ENCODE peak calls at places on chromosomes 12 and 14, in six cellular contexts. One of them, this sample, is unnamed.

GRCh38 chr14:96916751-96917150 is 119.6 kb downstream of the VRK1 start:
- DNase-seq in ovary: no peak
- DNase-seq in foreskin fibroblast: no peak
- DNase-seq in cardiac fibroblast: no peak
- DNase-seq in AG04450: no peak
- DNase-seq in fibroblast of pulmonary artery: no peak
- DNase-seq in this sample: no peak

GRCh38 chr14:94129111-94129757 is at the start of gene IFI27L2:
- DNase-seq in ovary: peak
- DNase-seq in foreskin fibroblast: peak
- DNase-seq in cardiac fibroblast: peak
- DNase-seq in AG04450: peak
- DNase-seq in fibroblast of pulmonary artery: peak
- DNase-seq in this sample: peak

GRCh38 chr12:12927211-12928079 is 24.5 kb downstream of the GPRC5D start:
- DNase-seq in ovary: peak
- DNase-seq in foreskin fibroblast: no peak
- DNase-seq in cardiac fibroblast: peak
- DNase-seq in AG04450: peak
- DNase-seq in fibroblast of pulmonary artery: peak
- DNase-seq in this sample: peak

GRCh38 chr12:91211869-91212268 is 29.3 kb upstream of the DCN start:
- DNase-seq in ovary: no peak
- DNase-seq in foreskin fibroblast: no peak
- DNase-seq in cardiac fibroblast: no peak
- DNase-seq in AG04450: no peak
- DNase-seq in fibroblast of pulmonary artery: no peak
- DNase-seq in this sample: no peak

GRCh38 chr12:10673660-10674384 is at the start of gene STYK1:
- DNase-seq in ovary: peak
- DNase-seq in foreskin fibroblast: peak
- DNase-seq in cardiac fibroblast: peak
- DNase-seq in AG04450: no peak
- DNase-seq in fibroblast of pulmonary artery: peak
- DNase-seq in this sample: peak

GRCh38 chr12:50222275-50222783 is 55.2 kb upstream of the CERS5 start:
- DNase-seq in ovary: peak
- DNase-seq in foreskin fibroblast: peak
- DNase-seq in cardiac fibroblast: peak
- DNase-seq in AG04450: peak
- DNase-seq in fibroblast of pulmonary artery: peak
- DNase-seq in this sample: peak

GRCh38 chr12:5432011-5432400 is at the start of gene NTF3:
- DNase-seq in ovary: peak
- DNase-seq in foreskin fibroblast: no peak
- DNase-seq in cardiac fibroblast: peak
- DNase-seq in AG04450: peak
- DNase-seq in fibroblast of pulmonary artery: peak
- DNase-seq in this sample: peak

GRCh38 chr12:63845726-63846125 is 1.2 kb downstream of the SRGAP1 start:
- DNase-seq in ovary: no peak
- DNase-seq in foreskin fibroblast: peak
- DNase-seq in cardiac fibroblast: peak
- DNase-seq in AG04450: no peak
- DNase-seq in fibroblast of pulmonary artery: peak
- DNase-seq in this sample: peak

GRCh38 chr14:75554482-75554881 is 23.9 kb upstream of the FLVCR2 start:
- DNase-seq in ovary: no peak
- DNase-seq in foreskin fibroblast: peak
- DNase-seq in cardiac fibroblast: peak
- DNase-seq in AG04450: no peak
- DNase-seq in fibroblast of pulmonary artery: no peak
- DNase-seq in this sample: peak

GRCh38 chr14:49895480-49895879 is 2.6 kb downstream of the ARF6 start:
- DNase-seq in ovary: no peak
- DNase-seq in foreskin fibroblast: no peak
- DNase-seq in cardiac fibroblast: no peak
- DNase-seq in AG04450: no peak
- DNase-seq in fibroblast of pulmonary artery: no peak
- DNase-seq in this sample: no peak

GRCh38 chr12:107138990-107139389 is 45.6 kb upstream of the CRY1 start:
- DNase-seq in ovary: no peak
- DNase-seq in foreskin fibroblast: no peak
- DNase-seq in cardiac fibroblast: no peak
- DNase-seq in AG04450: no peak
- DNase-seq in fibroblast of pulmonary artery: no peak
- DNase-seq in this sample: no peak

GRCh38 chr12:20262131-20262530 is 106.2 kb upstream of the PDE3A start:
- DNase-seq in ovary: no peak
- DNase-seq in foreskin fibroblast: no peak
- DNase-seq in cardiac fibroblast: no peak
- DNase-seq in AG04450: no peak
- DNase-seq in fibroblast of pulmonary artery: no peak
- DNase-seq in this sample: no peak

GRCh38 chr12:28051516-28052456 is 79.3 kb upstream of the PTHLH start:
- DNase-seq in ovary: no peak
- DNase-seq in foreskin fibroblast: peak
- DNase-seq in cardiac fibroblast: peak
- DNase-seq in AG04450: no peak
- DNase-seq in fibroblast of pulmonary artery: peak
- DNase-seq in this sample: peak

GRCh38 chr12:27305673-27306504 is 26.7 kb upstream of the BMAL2 start:
- DNase-seq in ovary: no peak
- DNase-seq in foreskin fibroblast: no peak
- DNase-seq in cardiac fibroblast: peak
- DNase-seq in AG04450: no peak
- DNase-seq in fibroblast of pulmonary artery: peak
- DNase-seq in this sample: peak

GRCh38 chr14:96189288-96189711 is 15.3 kb upstream of the BDKRB2 start:
- DNase-seq in ovary: no peak
- DNase-seq in foreskin fibroblast: peak
- DNase-seq in cardiac fibroblast: peak
- DNase-seq in AG04450: peak
- DNase-seq in fibroblast of pulmonary artery: peak
- DNase-seq in this sample: peak

GRCh38 chr14:76715927-76716200 is 45.4 kb upstream of the VASH1 start:
- DNase-seq in ovary: no peak
- DNase-seq in foreskin fibroblast: no peak
- DNase-seq in cardiac fibroblast: no peak
- DNase-seq in AG04450: no peak
- DNase-seq in fibroblast of pulmonary artery: no peak
- DNase-seq in this sample: no peak

GRCh38 chr12:111224196-111225066 is 144.5 kb downstream of the PHETA1 start:
- DNase-seq in ovary: no peak
- DNase-seq in foreskin fibroblast: no peak
- DNase-seq in cardiac fibroblast: no peak
- DNase-seq in AG04450: no peak
- DNase-seq in fibroblast of pulmonary artery: no peak
- DNase-seq in this sample: no peak

GRCh38 chr12:51262758-51263177 is 7.4 kb downstream of the SMAGP start:
- DNase-seq in ovary: peak
- DNase-seq in foreskin fibroblast: peak
- DNase-seq in cardiac fibroblast: peak
- DNase-seq in AG04450: no peak
- DNase-seq in fibroblast of pulmonary artery: peak
- DNase-seq in this sample: peak

GRCh38 chr12:9758119-9758518 is 2.6 kb downstream of the CD69 start:
- DNase-seq in ovary: no peak
- DNase-seq in foreskin fibroblast: no peak
- DNase-seq in cardiac fibroblast: no peak
- DNase-seq in AG04450: no peak
- DNase-seq in fibroblast of pulmonary artery: no peak
- DNase-seq in this sample: no peak

GRCh38 chr12:59660148-59660547 is 64.3 kb downstream of the SLC16A7 start:
- DNase-seq in ovary: no peak
- DNase-seq in foreskin fibroblast: no peak
- DNase-seq in cardiac fibroblast: no peak
- DNase-seq in AG04450: no peak
- DNase-seq in fibroblast of pulmonary artery: no peak
- DNase-seq in this sample: no peak

GRCh38 chr14:53608369-53608768 is 348.3 kb downstream of the BMP4 start:
- DNase-seq in ovary: no peak
- DNase-seq in foreskin fibroblast: no peak
- DNase-seq in cardiac fibroblast: no peak
- DNase-seq in AG04450: no peak
- DNase-seq in fibroblast of pulmonary artery: no peak
- DNase-seq in this sample: no peak

GRCh38 chr12:108701779-108702435 is 29.4 kb downstream of the CORO1C start:
- DNase-seq in ovary: no peak
- DNase-seq in foreskin fibroblast: no peak
- DNase-seq in cardiac fibroblast: peak
- DNase-seq in AG04450: no peak
- DNase-seq in fibroblast of pulmonary artery: peak
- DNase-seq in this sample: peak

GRCh38 chr12:108697905-108698304 is 33.4 kb downstream of the CORO1C start:
- DNase-seq in ovary: no peak
- DNase-seq in foreskin fibroblast: no peak
- DNase-seq in cardiac fibroblast: no peak
- DNase-seq in AG04450: no peak
- DNase-seq in fibroblast of pulmonary artery: no peak
- DNase-seq in this sample: no peak

GRCh38 chr12:108699955-108700563 is 31.3 kb downstream of the CORO1C start:
- DNase-seq in ovary: no peak
- DNase-seq in foreskin fibroblast: no peak
- DNase-seq in cardiac fibroblast: peak
- DNase-seq in AG04450: no peak
- DNase-seq in fibroblast of pulmonary artery: peak
- DNase-seq in this sample: peak

GRCh38 chr12:108702534-108702933 is 28.8 kb downstream of the CORO1C start:
- DNase-seq in ovary: no peak
- DNase-seq in foreskin fibroblast: no peak
- DNase-seq in cardiac fibroblast: no peak
- DNase-seq in AG04450: no peak
- DNase-seq in fibroblast of pulmonary artery: no peak
- DNase-seq in this sample: no peak

GRCh38 chr12:108700833-108701450 is 30.4 kb downstream of the CORO1C start:
- DNase-seq in ovary: no peak
- DNase-seq in foreskin fibroblast: no peak
- DNase-seq in cardiac fibroblast: no peak
- DNase-seq in AG04450: no peak
- DNase-seq in fibroblast of pulmonary artery: peak
- DNase-seq in this sample: no peak
- H3K4me3 ChIP-seq in ovary: no peak
- H3K4me3 ChIP-seq in foreskin fibroblast: no peak
- H3K4me3 ChIP-seq in cardiac fibroblast: no peak
- H3K4me3 ChIP-seq in AG04450: no peak
- H3K4me3 ChIP-seq in fibroblast of pulmonary artery: no peak
- H3K4me3 ChIP-seq in this sample: no peak

GRCh38 chr14:23633160-23633701 is 2.9 kb upstream of the DHRS2 start:
- DNase-seq in ovary: no peak
- DNase-seq in foreskin fibroblast: no peak
- DNase-seq in cardiac fibroblast: no peak
- DNase-seq in AG04450: no peak
- DNase-seq in fibroblast of pulmonary artery: no peak
- DNase-seq in this sample: peak
- TF ChIP-seq CTCF in ovary: no peak
- TF ChIP-seq CTCF in foreskin fibroblast: no peak
- TF ChIP-seq CTCF in cardiac fibroblast: no peak
- TF ChIP-seq CTCF in AG04450: no peak
- TF ChIP-seq CTCF in fibroblast of pulmonary artery: no peak
- TF ChIP-seq CTCF in this sample: peak

DNA sequence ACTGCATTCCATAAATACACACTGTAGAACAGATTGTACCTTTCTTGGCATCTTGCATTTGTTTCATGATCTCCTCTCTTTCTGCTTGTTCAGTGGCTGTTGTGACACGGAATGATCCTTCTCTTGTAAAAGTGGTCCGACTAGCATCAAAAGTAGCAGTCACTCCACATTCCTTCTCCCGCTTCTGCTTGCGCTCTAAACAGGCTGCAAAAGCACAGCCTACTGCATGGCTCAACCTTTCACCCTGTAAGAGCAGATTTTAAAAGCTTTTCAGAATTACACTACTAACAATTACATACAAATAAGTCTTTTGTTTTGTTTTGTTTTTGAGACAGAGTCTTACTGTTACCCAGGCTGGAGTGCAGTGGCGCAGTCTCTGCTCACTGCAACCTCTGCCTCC is 49.8 kb downstream of the PAPLN start:
- DNase-seq in ovary: no peak
- DNase-seq in foreskin fibroblast: no peak
- DNase-seq in cardiac fibroblast: no peak
- DNase-seq in AG04450: no peak
- DNase-seq in fibroblast of pulmonary artery: no peak
- DNase-seq in this sample: no peak
- H3K4me3 ChIP-seq in ovary: no peak
- H3K4me3 ChIP-seq in foreskin fibroblast: no peak
- H3K4me3 ChIP-seq in cardiac fibroblast: no peak
- H3K4me3 ChIP-seq in AG04450: no peak
- H3K4me3 ChIP-seq in fibroblast of pulmonary artery: no peak
- H3K4me3 ChIP-seq in this sample: no peak

GRCh38 chr14:77760381-77761204 is at the start of gene SNW1:
- DNase-seq in ovary: peak
- DNase-seq in foreskin fibroblast: peak
- DNase-seq in cardiac fibroblast: peak
- DNase-seq in AG04450: peak
- DNase-seq in fibroblast of pulmonary artery: peak
- DNase-seq in this sample: peak
- TF ChIP-seq CTCF in ovary: no peak
- TF ChIP-seq CTCF in foreskin fibroblast: no peak
- TF ChIP-seq CTCF in cardiac fibroblast: no peak
- TF ChIP-seq CTCF in AG04450: no peak
- TF ChIP-seq CTCF in fibroblast of pulmonary artery: no peak
- TF ChIP-seq CTCF in this sample: no peak

This sample was measured in choroid plexus epithelial cell.